ENCODE peak calls at places on chromosomes 12 and 14, in five cellular contexts. Y is HCT116, W is HepG2, Z is GM12878, F is K562. A is an unnamed sample.

GRCh38 chr12:26317942-26318565 is 122.7 kb downstream of the SSPN start:
- DNase-seq in Y (peak), W (no peak), F (no peak), Z (no peak), A (peak)

GRCh38 chr12:113926792-113927191 is 39.3 kb downstream of the RBM19 start:
- DNase-seq in F (no peak), W (no peak), Z (no peak), Y (no peak), A (no peak)

GRCh38 chr12:69189378-69189978 is 49.9 kb upstream of the CPSF6 start:
- DNase-seq in W (no peak), Z (no peak), Y (no peak), F (no peak), A (no peak)

GRCh38 chr12:56257491-56258067 is 605 bp downstream of the ANKRD52 start:
- DNase-seq in F (peak), Y (no peak), W (peak), Z (no peak), A (peak)

GRCh38 chr12:28222081-28222700 is 31.9 kb downstream of the CCDC91 start:
- DNase-seq in Y (no peak), W (no peak), Z (no peak), F (no peak), A (no peak)

GRCh38 chr14:22414876-22415632 is 174.0 kb downstream of the DAD1 start:
- DNase-seq in Y (no peak), W (no peak), Z (no peak), F (no peak), A (no peak)

GRCh38 chr14:57412341-57412740 is 22.0 kb downstream of the NAA30 start:
- DNase-seq in Y (no peak), W (no peak), Z (no peak), F (no peak), A (peak)

GRCh38 chr12:46382425-46382973 is 9.9 kb upstream of the SLC38A2 start:
- DNase-seq in W (no peak), F (peak), Y (no peak), Z (no peak), A (no peak)

GRCh38 chr12:100942984-100943749 is 148.6 kb downstream of the ANO4 start:
- DNase-seq in F (no peak), Y (no peak), W (no peak), Z (no peak), A (no peak)

GRCh38 chr12:15629108-15629507 is 160.1 kb downstream of the EPS8 start:
- DNase-seq in Z (peak), W (peak), F (no peak), Y (peak), A (peak)

GRCh38 chr12:21764950-21765349 is 9.6 kb downstream of the KCNJ8 start:
- DNase-seq in F (no peak), W (no peak), Z (no peak), Y (no peak), A (no peak)

GRCh38 chr12:9064201-9064814 is 51.4 kb downstream of the A2M start:
- DNase-seq in W (peak), Z (no peak), F (no peak), Y (peak), A (peak)

GRCh38 chr12:56565510-56566101 is 44.0 kb downstream of the RBMS2 start:
- DNase-seq in Z (no peak), Y (no peak), F (peak), W (peak), A (peak)

GRCh38 chr12:52524241-52524897 is 4.2 kb upstream of the KRT5 start:
- DNase-seq in F (no peak), W (no peak), Z (no peak), Y (no peak), A (no peak)

GRCh38 chr12:100955139-100955538 is 160.6 kb downstream of the ANO4 start:
- DNase-seq in Z (no peak), W (peak), F (no peak), Y (no peak), A (peak)

GRCh38 chr12:115371711-115372110 is 687.7 kb upstream of the TBX3 start:
- DNase-seq in F (no peak), W (no peak), Z (no peak), Y (no peak), A (no peak)

GRCh38 chr14:41663478-41663845 is 56.8 kb downstream of the LRFN5 start:
- DNase-seq in Z (no peak), Y (no peak), F (no peak), W (no peak), A (no peak)

GRCh38 chr12:25771062-25771461 is 187.4 kb upstream of the RASSF8 start:
- DNase-seq in F (no peak), Z (peak), Y (no peak), W (no peak), A (no peak)

GRCh38 chr14:92692822-92693226 is 55.6 kb downstream of the LGMN start:
- DNase-seq in Y (no peak), Z (no peak), W (no peak), F (no peak), A (peak)

GRCh38 chr14:81062816-81063215 is 107.4 kb downstream of the TSHR start:
- DNase-seq in W (peak), Y (peak), Z (peak), F (peak), A (no peak)

GRCh38 chr12:83818888-83819287 is 1093.7 kb downstream of the SLC6A15 start:
- DNase-seq in W (no peak), Z (no peak), F (no peak), Y (no peak), A (no peak)

GRCh38 chr12:17809206-17809605 is 280.8 kb downstream of the RERGL start:
- DNase-seq in F (no peak), W (no peak), Z (no peak), Y (no peak), A (no peak)

GRCh38 chr12:50609292-50609874 is 104.6 kb downstream of the DIP2B start:
- DNase-seq in Z (no peak), W (no peak), Y (no peak), F (no peak), A (no peak)

GRCh38 chr14:77309122-77309521 is 11.6 kb downstream of the POMT2 start:
- DNase-seq in Y (no peak), W (no peak), Z (no peak), F (no peak), A (peak)

GRCh38 chr12:90858261-90858660 is 96.7 kb downstream of the CCER1 start:
- DNase-seq in F (no peak), Z (no peak), W (peak), Y (no peak), A (peak)

DNA sequence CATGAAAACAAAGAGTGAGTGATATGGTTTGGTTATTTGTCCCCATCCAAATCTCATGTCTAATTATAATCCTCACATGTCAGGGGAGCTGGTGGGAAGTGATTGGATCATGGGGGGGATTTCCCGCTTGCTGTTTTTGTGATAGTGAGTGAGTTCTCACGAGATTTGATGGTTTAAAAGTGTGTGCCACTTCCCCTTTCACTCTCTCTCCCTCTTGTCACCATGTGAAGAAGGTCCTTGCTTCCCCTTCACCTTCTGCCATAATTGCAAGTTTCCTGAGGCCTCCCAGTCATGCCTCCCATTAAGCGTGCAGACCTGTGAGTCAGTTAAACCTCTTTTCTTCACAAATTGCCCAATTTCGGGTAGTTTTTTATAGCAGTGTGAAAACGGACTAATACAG is 2.1 kb upstream of the ATXN7L3B start:
- DNase-seq in W (no peak), F (no peak), Z (no peak), Y (no peak), A (no peak)
- TF ChIP-seq POLR2A in W (no peak), F (no peak), Z (no peak), Y (no peak), A (no peak)

GRCh38 chr12:120640840-120641833 is 711 bp downstream of the CABP1 start:
- DNase-seq in F (peak), Y (no peak), W (peak), Z (no peak), A (peak)
- TF ChIP-seq EZH2 in F (no peak), Y (no peak), W (no peak), Z (no peak), A (peak)

GRCh38 chr12:89461649-89462612 is 62.7 kb downstream of the GALNT4 start:
- DNase-seq in W (peak), F (peak), Y (peak), Z (no peak), A (peak)
- TF ChIP-seq POLR2A in W (no peak), F (no peak), Y (no peak), Z (no peak), A (no peak)

DNA sequence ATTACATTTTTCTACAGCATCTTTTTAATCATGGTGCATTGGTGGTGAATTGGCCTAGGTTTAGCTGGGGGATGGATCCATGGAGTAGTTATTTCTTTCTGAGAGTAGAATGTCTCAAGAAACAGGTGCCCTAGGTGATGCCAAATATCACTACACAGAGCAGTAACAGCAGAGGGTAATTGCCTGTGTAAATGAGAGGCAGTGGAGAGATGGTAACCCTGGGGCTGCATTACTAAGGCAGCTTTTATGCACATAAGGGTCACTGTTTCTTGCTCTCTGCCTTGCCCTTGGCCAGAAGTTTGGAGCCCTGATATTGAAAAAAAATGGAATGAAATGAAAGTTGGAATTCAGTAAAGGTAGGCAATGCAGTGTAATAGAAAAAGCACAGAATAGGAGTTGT is 604.0 kb downstream of the NOVA1 start:
- DNase-seq in F (no peak), Z (no peak), W (no peak), Y (no peak), A (no peak)
- TF ChIP-seq EZH2 in F (no peak), Z (no peak), W (no peak), Y (no peak), A (no peak)

DNA sequence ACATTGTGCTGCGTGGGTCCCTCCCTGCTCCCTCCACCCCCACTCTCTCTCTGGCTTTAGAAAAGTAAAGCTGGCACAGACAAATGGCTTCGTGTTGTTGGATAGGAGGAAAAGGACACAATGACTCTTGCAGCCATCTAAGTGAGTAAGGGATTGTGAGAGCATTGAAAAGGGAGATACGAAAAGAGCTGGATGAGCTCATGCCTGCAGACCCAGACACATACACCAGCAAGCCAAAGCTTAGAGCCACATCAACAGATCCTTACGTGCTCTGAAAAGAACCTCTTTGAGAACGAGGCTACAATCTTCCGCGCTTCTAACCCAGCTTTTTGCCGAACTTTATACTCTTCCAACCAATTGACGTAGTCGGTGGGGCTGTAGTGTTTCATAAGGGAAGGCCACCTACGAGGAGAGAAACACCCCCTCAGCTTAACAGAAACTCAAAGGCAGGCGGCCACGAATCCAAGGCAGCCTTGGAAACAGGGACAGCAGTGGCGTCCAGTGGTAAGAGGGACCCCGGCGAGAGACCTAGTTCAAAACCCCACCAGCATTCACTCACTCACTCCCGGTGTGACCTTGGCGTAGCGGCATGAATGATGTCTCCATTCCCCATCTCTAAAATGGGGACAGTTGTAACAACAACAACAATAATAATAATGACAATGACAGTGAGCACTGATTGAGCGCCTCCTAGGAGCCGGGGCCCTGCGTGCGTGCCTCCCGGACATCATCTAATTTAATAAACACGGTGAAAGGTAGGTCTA is 1.1 kb downstream of the FBXO21 start:
- DNase-seq in W (no peak), Y (no peak), F (no peak), Z (no peak), A (peak)
- TF ChIP-seq POLR2A in W (no peak), Y (no peak), F (no peak), Z (no peak), A (no peak)

A was measured in endothelial cell of umbilical vein.